ENCODE peak calls at places on chromosome 20, in seven cellular contexts. P, W, T, O, H, Z and U are unnamed samples.

GRCh38 chr20:44850883-44851282 is 34.6 kb upstream of the YWHAB start:
- DNase-seq in O (no peak), Z (no peak), W (no peak), P (no peak), T (no peak), H (no peak), U (no peak)

GRCh38 chr20:61922411-61922810 is 143.3 kb downstream of the TAF4 start:
- DNase-seq in O (no peak), P (no peak), H (no peak), W (no peak), Z (no peak), T (no peak), U (no peak)

GRCh38 chr20:4813839-4814695 is 92.4 kb downstream of the PRND start:
- DNase-seq in W (no peak), P (peak), Z (no peak), H (peak), O (no peak), T (peak), U (no peak)

GRCh38 chr20:46963758-46964181 is 69.1 kb downstream of the EYA2 start:
- DNase-seq in O (no peak), Z (no peak), P (no peak), W (no peak), T (no peak), H (no peak), U (no peak)

GRCh38 chr20:30811896-30812671 is 445.4 kb upstream of the DEFB115 start:
- DNase-seq in Z (no peak), T (peak), O (no peak), W (peak), P (peak), H (peak), U (peak)

GRCh38 chr20:63589261-63590217 is 15.5 kb upstream of the HELZ2 start:
- DNase-seq in T (no peak), O (no peak), P (no peak), Z (no peak), H (no peak), W (peak), U (no peak)

GRCh38 chr20:6769953-6770831 is 2.7 kb downstream of the BMP2 start:
- DNase-seq in Z (no peak), H (peak), W (no peak), O (no peak), T (peak), P (no peak), U (peak)

GRCh38 chr20:31687777-31688176 is 34.9 kb downstream of the BCL2L1 start:
- DNase-seq in H (no peak), W (no peak), T (no peak), P (no peak), O (no peak), Z (no peak), U (no peak)

GRCh38 chr20:3652646-3653596 is 10.3 kb downstream of the GFRA4 start:
- DNase-seq in T (no peak), H (no peak), O (no peak), W (no peak), Z (no peak), P (no peak), U (no peak)

GRCh38 chr20:57928181-57928967 is 218.6 kb upstream of the PMEPA1 start:
- DNase-seq in O (no peak), T (no peak), P (no peak), H (peak), Z (no peak), W (no peak), U (no peak)

GRCh38 chr20:44650777-44651493 is 564 bp downstream of the ADA start:
- DNase-seq in Z (peak), O (no peak), P (no peak), T (peak), H (peak), W (no peak), U (no peak)

GRCh38 chr20:51359947-51360346 is 182.6 kb downstream of the NFATC2 start:
- DNase-seq in P (no peak), W (no peak), T (no peak), Z (no peak), O (no peak), H (no peak), U (no peak)

GRCh38 chr20:63052571-63053429 is 46.0 kb upstream of the BHLHE23 start:
- DNase-seq in P (no peak), W (no peak), Z (no peak), O (no peak), H (no peak), T (no peak), U (no peak)

GRCh38 chr20:8161262-8162071 is 29.4 kb downstream of the PLCB1 start:
- DNase-seq in Z (no peak), O (peak), P (no peak), T (no peak), W (no peak), H (no peak), U (no peak)

GRCh38 chr20:3935295-3935955 is 46.2 kb downstream of the PANK2 start:
- DNase-seq in H (no peak), O (no peak), P (no peak), T (no peak), Z (no peak), W (no peak), U (no peak)

GRCh38 chr20:52869698-52870288 is 102.4 kb upstream of the TSHZ2 start:
- DNase-seq in H (no peak), Z (no peak), P (no peak), O (no peak), T (no peak), W (no peak), U (no peak)

GRCh38 chr20:7155794-7156193 is 388.3 kb downstream of the BMP2 start:
- DNase-seq in O (no peak), Z (no peak), W (no peak), H (peak), T (no peak), P (no peak), U (no peak)

GRCh38 chr20:9407805-9408421 is 106.5 kb upstream of the LAMP5 start:
- DNase-seq in P (peak), W (peak), Z (peak), H (peak), T (peak), O (peak), U (peak)

GRCh38 chr20:39990692-39991091 is 698.3 kb downstream of the MAFB start:
- DNase-seq in H (no peak), W (no peak), Z (no peak), O (no peak), P (no peak), T (no peak), U (no peak)

GRCh38 chr20:36808317-36809257 is 35.0 kb upstream of the DSN1 start:
- DNase-seq in Z (peak), W (peak), H (peak), P (peak), T (peak), O (peak), U (peak)

GRCh38 chr20:51800769-51801219 is 1.5 kb downstream of the SALL4 start:
- DNase-seq in Z (peak), W (no peak), H (peak), T (no peak), P (no peak), O (peak), U (peak)

GRCh38 chr20:13883425-13883824 is 98.6 kb downstream of the NDUFAF5 start:
- DNase-seq in W (no peak), P (no peak), T (no peak), H (no peak), Z (no peak), O (no peak), U (no peak)

GRCh38 chr20:35991142-35991771 is 22.9 kb downstream of the CNBD2 start:
- DNase-seq in H (no peak), P (peak), T (no peak), Z (no peak), O (peak), W (peak), U (peak)

GRCh38 chr20:62449951-62450815 is 22.8 kb upstream of the RBBP8NL start:
- DNase-seq in H (no peak), P (no peak), O (no peak), Z (no peak), W (no peak), T (no peak), U (no peak)

GRCh38 chr20:48919882-48920526 is 1.5 kb upstream of the ARFGEF2 start:
- DNase-seq in W (no peak), P (no peak), Z (no peak), O (no peak), T (no peak), H (peak), U (peak)

GRCh38 chr20:25220021-25220730 is 24.7 kb downstream of the ENTPD6 start:
- DNase-seq in P (no peak), O (no peak), H (no peak), Z (no peak), T (no peak), W (no peak), U (peak)

GRCh38 chr20:21862224-21862927 is 156.9 kb downstream of the PAX1 start:
- DNase-seq in W (no peak), O (no peak), H (peak), T (no peak), Z (no peak), P (no peak), U (no peak)

GRCh38 chr20:51608060-51608459 is 65.5 kb upstream of the NFATC2 start:
- DNase-seq in H (no peak), T (peak), Z (no peak), O (no peak), P (no peak), W (no peak), U (no peak)

GRCh38 chr20:10555865-10556308 is 117.9 kb downstream of the JAG1 start:
- DNase-seq in T (no peak), W (no peak), O (no peak), P (no peak), Z (no peak), H (no peak), U (no peak)

GRCh38 chr20:47397652-47398301 is 41.3 kb upstream of the ZMYND8 start:
- DNase-seq in Z (no peak), H (no peak), P (no peak), T (no peak), W (no peak), O (no peak), U (no peak)

GRCh38 chr20:46636981-46637860 is 14.0 kb downstream of the SLC13A3 start:
- DNase-seq in T (no peak), O (no peak), P (no peak), W (no peak), Z (no peak), H (no peak), U (no peak)

GRCh38 chr20:16352321-16352720 is 220.9 kb downstream of the KIF16B start:
- DNase-seq in H (no peak), T (no peak), W (no peak), Z (no peak), O (no peak), P (peak), U (no peak)

GRCh38 chr20:25319241-25320034 is 71.2 kb downstream of the ABHD12 start:
- DNase-seq in H (no peak), Z (no peak), P (no peak), W (no peak), O (no peak), T (no peak), U (no peak)

GRCh38 chr20:18533491-18533890 is 25.8 kb downstream of the SEC23B start:
- DNase-seq in P (no peak), H (no peak), O (no peak), W (no peak), T (no peak), Z (no peak), U (no peak)